ENCODE peak calls at places on chromosomes 12 and 14, in four cellular contexts. One of them, this sample, is unnamed.
A peak's percentile ranks its signal among the peaks of the same experiment; 100 is the strongest.

GRCh38 chr12:95323204-95323603 is 105.6 kb downstream of the VEZT start:
- DNase-seq in cardiac fibroblast: no peak
- DNase-seq in tibial artery: no peak
- DNase-seq in CD8-positive, alpha-beta memory T cell: no peak
- DNase-seq in this sample: no peak

GRCh38 chr12:116146386-116146785 is 131.1 kb downstream of the MED13L start:
- DNase-seq in cardiac fibroblast: no peak
- DNase-seq in tibial artery: no peak
- DNase-seq in CD8-positive, alpha-beta memory T cell: no peak
- DNase-seq in this sample: no peak

GRCh38 chr12:8849785-8850184 is 27.4 kb downstream of the A2ML1 start:
- DNase-seq in cardiac fibroblast: no peak
- DNase-seq in tibial artery: no peak
- DNase-seq in CD8-positive, alpha-beta memory T cell: no peak
- DNase-seq in this sample: no peak

GRCh38 chr12:132437252-132438138 is 52.5 kb upstream of the FBRSL1 start:
- DNase-seq in cardiac fibroblast: no peak
- DNase-seq in tibial artery: no peak
- DNase-seq in CD8-positive, alpha-beta memory T cell: no peak
- DNase-seq in this sample: no peak

GRCh38 chr12:113416091-113416754 is 6.0 kb upstream of the SDSL start:
- DNase-seq in cardiac fibroblast: no peak
- DNase-seq in tibial artery: no peak
- DNase-seq in CD8-positive, alpha-beta memory T cell: no peak
- DNase-seq in this sample: no peak

GRCh38 chr12:27936196-27936595 is 36.3 kb downstream of the PTHLH start:
- DNase-seq in cardiac fibroblast: peak; percentile 7
- DNase-seq in tibial artery: no peak
- DNase-seq in CD8-positive, alpha-beta memory T cell: no peak
- DNase-seq in this sample: no peak

GRCh38 chr14:52661314-52661713 is 34.0 kb downstream of the ERO1A start:
- DNase-seq in cardiac fibroblast: no peak
- DNase-seq in tibial artery: no peak
- DNase-seq in CD8-positive, alpha-beta memory T cell: no peak
- DNase-seq in this sample: no peak

GRCh38 chr14:97315790-97316189 is 518.6 kb downstream of the VRK1 start:
- DNase-seq in cardiac fibroblast: no peak
- DNase-seq in tibial artery: no peak
- DNase-seq in CD8-positive, alpha-beta memory T cell: no peak
- DNase-seq in this sample: no peak

GRCh38 chr14:58638231-58639205 is 756 bp downstream of the DACT1 start:
- DNase-seq in cardiac fibroblast: peak; percentile 42
- DNase-seq in tibial artery: peak; percentile 68
- DNase-seq in CD8-positive, alpha-beta memory T cell: no peak
- DNase-seq in this sample: no peak

GRCh38 chr14:54652890-54653201 is 85.9 kb downstream of the SAMD4A start:
- DNase-seq in cardiac fibroblast: no peak
- DNase-seq in tibial artery: no peak
- DNase-seq in CD8-positive, alpha-beta memory T cell: no peak
- DNase-seq in this sample: no peak

GRCh38 chr14:102659797-102660196 is 67.3 kb downstream of the RCOR1 start:
- DNase-seq in cardiac fibroblast: peak; percentile 56
- DNase-seq in tibial artery: no peak
- DNase-seq in CD8-positive, alpha-beta memory T cell: no peak
- DNase-seq in this sample: no peak

GRCh38 chr14:37150414-37150813 is 22.0 kb downstream of the SLC25A21 start:
- DNase-seq in cardiac fibroblast: peak; percentile 35
- DNase-seq in tibial artery: no peak
- DNase-seq in CD8-positive, alpha-beta memory T cell: no peak
- DNase-seq in this sample: peak; percentile 14

GRCh38 chr14:101496779-101497420 is 64.4 kb upstream of the DIO3 start:
- DNase-seq in cardiac fibroblast: no peak
- DNase-seq in tibial artery: peak; percentile 53
- DNase-seq in CD8-positive, alpha-beta memory T cell: no peak
- DNase-seq in this sample: no peak

GRCh38 chr14:71319646-71320045 is 412.4 kb downstream of the PCNX1 start:
- DNase-seq in cardiac fibroblast: peak; percentile 48
- DNase-seq in tibial artery: no peak
- DNase-seq in CD8-positive, alpha-beta memory T cell: no peak
- DNase-seq in this sample: no peak

GRCh38 chr14:100781952-100782351 is 44.0 kb upstream of the MEG3 start:
- DNase-seq in cardiac fibroblast: no peak
- DNase-seq in tibial artery: peak; percentile 44
- DNase-seq in CD8-positive, alpha-beta memory T cell: no peak
- DNase-seq in this sample: no peak

GRCh38 chr14:95044463-95045254 is 112.7 kb downstream of the DICER1 start:
- DNase-seq in cardiac fibroblast: no peak
- DNase-seq in tibial artery: peak; percentile 50
- DNase-seq in CD8-positive, alpha-beta memory T cell: no peak
- DNase-seq in this sample: no peak

GRCh38 chr12:96587691-96588090 is 98.3 kb downstream of the CFAP54 start:
- DNase-seq in cardiac fibroblast: peak; percentile 12
- DNase-seq in tibial artery: no peak
- DNase-seq in CD8-positive, alpha-beta memory T cell: no peak
- DNase-seq in this sample: no peak

GRCh38 chr14:95256011-95256775 is 63.5 kb downstream of the CLMN start:
- DNase-seq in cardiac fibroblast: no peak
- DNase-seq in tibial artery: no peak
- DNase-seq in CD8-positive, alpha-beta memory T cell: no peak
- DNase-seq in this sample: no peak

GRCh38 chr14:33218030-33218429 is 279.4 kb downstream of the NPAS3 start:
- DNase-seq in cardiac fibroblast: no peak
- DNase-seq in tibial artery: no peak
- DNase-seq in CD8-positive, alpha-beta memory T cell: no peak
- DNase-seq in this sample: no peak

GRCh38 chr12:28780096-28780495 is 369.0 kb upstream of the FAR2 start:
- DNase-seq in cardiac fibroblast: peak; percentile 44
- DNase-seq in tibial artery: no peak
- DNase-seq in CD8-positive, alpha-beta memory T cell: no peak
- DNase-seq in this sample: no peak

GRCh38 chr14:57869530-57870088 is 3.7 kb upstream of the SLC35F4 start:
- DNase-seq in cardiac fibroblast: no peak
- DNase-seq in tibial artery: no peak
- DNase-seq in CD8-positive, alpha-beta memory T cell: no peak
- DNase-seq in this sample: no peak

GRCh38 chr12:99498756-99499155 is 148.8 kb upstream of the GARIN6 start:
- DNase-seq in cardiac fibroblast: no peak
- DNase-seq in tibial artery: no peak
- DNase-seq in CD8-positive, alpha-beta memory T cell: no peak
- DNase-seq in this sample: no peak

GRCh38 chr14:57182760-57183503 is 85.8 kb downstream of the EXOC5 start:
- DNase-seq in cardiac fibroblast: peak; percentile 7
- DNase-seq in tibial artery: no peak
- DNase-seq in CD8-positive, alpha-beta memory T cell: no peak
- DNase-seq in this sample: peak; percentile 6

GRCh38 chr14:34361504-34362011 is 100.5 kb downstream of the SPTSSA start:
- DNase-seq in cardiac fibroblast: peak; percentile 69
- DNase-seq in tibial artery: no peak
- DNase-seq in CD8-positive, alpha-beta memory T cell: no peak
- DNase-seq in this sample: no peak

GRCh38 chr12:103626498-103626897 is 39.4 kb downstream of the STAB2 start:
- DNase-seq in cardiac fibroblast: no peak
- DNase-seq in tibial artery: peak; percentile 80
- DNase-seq in CD8-positive, alpha-beta memory T cell: no peak
- DNase-seq in this sample: no peak

GRCh38 chr12:57934804-57935203 is 6.6 kb upstream of the ATP23 start:
- DNase-seq in cardiac fibroblast: no peak
- DNase-seq in tibial artery: no peak
- DNase-seq in CD8-positive, alpha-beta memory T cell: no peak
- DNase-seq in this sample: no peak

GRCh38 chr12:54689984-54690383 is 41.8 kb upstream of the DCD start:
- DNase-seq in cardiac fibroblast: no peak
- DNase-seq in tibial artery: no peak
- DNase-seq in CD8-positive, alpha-beta memory T cell: no peak
- DNase-seq in this sample: peak; percentile 7

GRCh38 chr12:109737111-109737510 is 23.5 kb downstream of the FAM222A start:
- DNase-seq in cardiac fibroblast: no peak
- DNase-seq in tibial artery: peak; percentile 35
- DNase-seq in CD8-positive, alpha-beta memory T cell: no peak
- DNase-seq in this sample: no peak

GRCh38 chr12:76242813-76243540 is 105.2 kb downstream of the BBS10 start:
- DNase-seq in cardiac fibroblast: no peak
- DNase-seq in tibial artery: no peak
- DNase-seq in CD8-positive, alpha-beta memory T cell: no peak
- DNase-seq in this sample: no peak

GRCh38 chr12:16587110-16587453 is 18.9 kb downstream of the LMO3 start:
- DNase-seq in cardiac fibroblast: no peak
- DNase-seq in tibial artery: no peak
- DNase-seq in CD8-positive, alpha-beta memory T cell: no peak
- DNase-seq in this sample: no peak

GRCh38 chr12:22355011-22355580 is 20.6 kb upstream of the ST8SIA1 start:
- DNase-seq in cardiac fibroblast: no peak
- DNase-seq in tibial artery: no peak
- DNase-seq in CD8-positive, alpha-beta memory T cell: no peak
- DNase-seq in this sample: no peak

GRCh38 chr12:94560416-94561221 is 89.7 kb downstream of the TMCC3 start:
- DNase-seq in cardiac fibroblast: no peak
- DNase-seq in tibial artery: no peak
- DNase-seq in CD8-positive, alpha-beta memory T cell: no peak
- DNase-seq in this sample: no peak

GRCh38 chr14:96681826-96682225 is 115.4 kb upstream of the VRK1 start:
- DNase-seq in cardiac fibroblast: no peak
- DNase-seq in tibial artery: no peak
- DNase-seq in CD8-positive, alpha-beta memory T cell: no peak
- DNase-seq in this sample: no peak

GRCh38 chr14:83826838-83827237 is 1703.1 kb upstream of the FLRT2 start:
- DNase-seq in cardiac fibroblast: peak; percentile 20
- DNase-seq in tibial artery: no peak
- DNase-seq in CD8-positive, alpha-beta memory T cell: no peak
- DNase-seq in this sample: no peak

GRCh38 chr12:132489078-132489601 is 811 bp upstream of the FBRSL1 start:
- DNase-seq in cardiac fibroblast: no peak
- DNase-seq in tibial artery: peak; percentile 75
- DNase-seq in CD8-positive, alpha-beta memory T cell: peak; percentile 68
- DNase-seq in this sample: no peak

DNA sequence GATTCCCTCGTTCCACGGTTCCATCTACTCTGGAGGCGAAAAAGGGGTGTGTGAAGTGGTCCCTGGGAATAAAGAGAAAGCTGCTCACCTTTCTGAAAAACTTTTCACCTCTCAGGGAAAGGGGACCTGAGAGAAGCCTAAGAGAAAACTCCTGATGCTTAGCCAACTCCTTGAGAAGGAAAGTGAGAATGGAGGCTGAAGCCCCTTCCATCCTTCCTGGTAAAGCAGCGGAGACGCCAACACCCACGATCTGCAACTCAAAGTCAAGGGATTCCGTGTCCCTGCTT is 110.0 kb downstream of the ARF6 start:
- DNase-seq in cardiac fibroblast: no peak
- DNase-seq in tibial artery: no peak
- DNase-seq in CD8-positive, alpha-beta memory T cell: no peak
- DNase-seq in this sample: no peak
- H3K4me3 ChIP-seq in cardiac fibroblast: peak overlapping the region; percentile 43
- H3K4me3 ChIP-seq in tibial artery: peak overlapping the region; percentile 55
- H3K4me3 ChIP-seq in CD8-positive, alpha-beta memory T cell: peak overlapping the region; percentile 82
- H3K4me3 ChIP-seq in this sample: peak overlapping the region; percentile 60

DNA sequence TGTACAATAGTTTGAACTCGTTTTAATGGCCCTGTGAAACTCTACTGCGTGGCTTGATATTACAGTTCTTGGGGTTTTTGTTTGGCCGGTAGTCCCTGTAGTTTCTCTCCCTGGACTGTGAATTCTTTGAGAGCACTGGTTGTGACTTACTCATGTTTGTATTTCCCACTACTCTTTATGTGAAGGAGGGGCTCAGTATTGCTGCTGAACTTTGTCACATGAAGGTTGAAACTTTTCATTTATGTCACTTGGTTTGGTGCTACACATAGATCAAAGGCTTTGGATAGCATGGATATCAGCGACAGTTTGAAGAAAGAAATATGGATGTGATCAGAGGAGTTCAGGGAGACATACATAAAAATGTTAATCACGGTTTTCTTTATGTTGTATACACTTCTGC is 1.5 kb upstream of the POU6F1 start:
- DNase-seq in cardiac fibroblast: no peak
- DNase-seq in tibial artery: no peak
- DNase-seq in CD8-positive, alpha-beta memory T cell: no peak
- DNase-seq in this sample: no peak
- H3K4me3 ChIP-seq in cardiac fibroblast: no peak overlapping the region
- H3K4me3 ChIP-seq in tibial artery: no peak overlapping the region
- H3K4me3 ChIP-seq in CD8-positive, alpha-beta memory T cell: peak overlapping the region; percentile 11
- H3K4me3 ChIP-seq in this sample: no peak overlapping the region

DNA sequence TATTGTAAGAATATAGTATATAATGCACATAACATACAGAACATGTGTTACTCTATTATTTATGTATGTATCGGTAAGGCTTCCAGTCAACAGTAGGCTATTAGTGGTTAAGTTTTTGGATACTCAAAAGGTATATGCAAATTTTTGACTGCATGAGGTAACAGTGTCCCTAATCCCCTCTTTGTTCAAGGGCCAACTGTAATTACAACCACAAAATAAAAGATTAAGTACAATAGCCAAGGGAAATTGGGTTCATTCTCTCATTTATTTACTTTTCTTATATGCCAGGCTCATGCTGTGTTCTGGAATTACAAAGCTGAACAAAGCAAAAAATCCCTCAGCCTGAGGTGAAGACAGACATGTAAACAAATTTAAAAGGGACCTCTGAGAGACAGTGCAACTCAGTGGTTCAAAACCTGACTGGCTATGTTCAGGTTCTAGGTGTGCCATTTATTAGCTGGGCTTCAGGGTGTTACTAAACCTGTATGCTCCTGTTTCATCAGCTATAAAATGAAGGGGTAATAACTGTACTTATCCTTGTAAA is 43.4 kb upstream of the TSPAN8 start:
- DNase-seq in cardiac fibroblast: no peak
- DNase-seq in tibial artery: no peak
- DNase-seq in CD8-positive, alpha-beta memory T cell: no peak
- DNase-seq in this sample: no peak
- H3K4me3 ChIP-seq in cardiac fibroblast: no peak overlapping the region
- H3K4me3 ChIP-seq in tibial artery: no peak overlapping the region
- H3K4me3 ChIP-seq in CD8-positive, alpha-beta memory T cell: no peak overlapping the region
- H3K4me3 ChIP-seq in this sample: no peak overlapping the region

GRCh38 chr12:64387201-64387816 is 3.2 kb downstream of the C12orf56 start:
- DNase-seq in cardiac fibroblast: no peak
- DNase-seq in tibial artery: no peak
- DNase-seq in CD8-positive, alpha-beta memory T cell: no peak
- DNase-seq in this sample: no peak

GRCh38 chr12:64392221-64392620 is 1.7 kb upstream of the C12orf56 start:
- DNase-seq in cardiac fibroblast: peak; percentile 48
- DNase-seq in tibial artery: no peak
- DNase-seq in CD8-positive, alpha-beta memory T cell: no peak
- DNase-seq in this sample: peak; percentile 60

GRCh38 chr12:64389154-64389553 is 1.4 kb downstream of the C12orf56 start:
- DNase-seq in cardiac fibroblast: no peak
- DNase-seq in tibial artery: no peak
- DNase-seq in CD8-positive, alpha-beta memory T cell: no peak
- DNase-seq in this sample: no peak

GRCh38 chr12:64385468-64385867 is 5.1 kb downstream of the C12orf56 start:
- DNase-seq in cardiac fibroblast: no peak
- DNase-seq in tibial artery: no peak
- DNase-seq in CD8-positive, alpha-beta memory T cell: no peak
- DNase-seq in this sample: no peak

GRCh38 chr12:64390275-64390851 is at the start of gene C12orf56:
- DNase-seq in cardiac fibroblast: peak; percentile 13
- DNase-seq in tibial artery: no peak
- DNase-seq in CD8-positive, alpha-beta memory T cell: no peak
- DNase-seq in this sample: no peak
- H3K4me3 ChIP-seq in cardiac fibroblast: peak within 1 kb of the TSS; percentile 40
- H3K4me3 ChIP-seq in tibial artery: peak within 1 kb of the TSS; percentile 49
- H3K4me3 ChIP-seq in CD8-positive, alpha-beta memory T cell: peak within 1 kb of the TSS; percentile 46
- H3K4me3 ChIP-seq in this sample: no peak within 1 kb of the TSS